ENCODE peak calls at places on chromosomes 6 and 20, in six cellular contexts. S is KG1; U is cardiac muscle cell; X is stimulated activated CD4-positive, alpha-beta T cell treated with anti-CD3 and anti-CD28 coated beads, Interleukin-2, amount 100 ng/mL, for 48 hours; I is vagina; L is cerebellum. Z is an unnamed sample.

GRCh38 chr20:25541676-25542075 is 43.7 kb downstream of the NINL start:
- DNase-seq in S (no peak), U (no peak), X (no peak), I (no peak), L (no peak), Z (no peak)

GRCh38 chr6:13423292-13423691 is 64.1 kb downstream of the GFOD1 start:
- DNase-seq in S (no peak), U (no peak), X (no peak), I (no peak), L (no peak), Z (no peak)

GRCh38 chr6:113695506-113695905 is 161.6 kb upstream of the MARCKS start:
- DNase-seq in S (no peak), U (no peak), X (no peak), I (no peak), L (no peak), Z (peak; percentile 92)

GRCh38 chr20:14712302-14712739 is 374.9 kb upstream of the FLRT3 start:
- DNase-seq in S (no peak), U (peak; percentile 49), X (no peak), I (no peak), L (no peak), Z (no peak)

GRCh38 chr6:5892669-5893068 is 114.1 kb downstream of the NRN1 start:
- DNase-seq in S (no peak), U (no peak), X (no peak), I (no peak), L (no peak), Z (no peak)

GRCh38 chr20:25676164-25676809 is 20.4 kb downstream of the ZNF337 start:
- DNase-seq in S (no peak), U (no peak), X (no peak), I (no peak), L (no peak), Z (peak; percentile 42)

GRCh38 chr6:156423829-156424228 is 353.3 kb upstream of the ARID1B start:
- DNase-seq in S (peak; percentile 13), U (no peak), X (no peak), I (no peak), L (no peak), Z (no peak)

GRCh38 chr6:130309028-130309427 is 56.8 kb upstream of the TMEM200A start:
- DNase-seq in S (no peak), U (no peak), X (no peak), I (no peak), L (no peak), Z (no peak)

GRCh38 chr6:83574783-83575182 is 62.4 kb downstream of the PRSS35 start:
- DNase-seq in S (no peak), U (no peak), X (no peak), I (no peak), L (peak; percentile 2), Z (no peak)

GRCh38 chr6:64280569-64280968 is 645.0 kb downstream of the PHF3 start:
- DNase-seq in S (no peak), U (peak; percentile 53), X (no peak), I (no peak), L (no peak), Z (no peak)

GRCh38 chr20:44542902-44543301 is 21.0 kb upstream of the SERINC3 start:
- DNase-seq in S (no peak), U (no peak), X (no peak), I (no peak), L (no peak), Z (no peak)

GRCh38 chr20:3168079-3168828 is 5.1 kb downstream of the LZTS3 start:
- DNase-seq in S (no peak), U (peak; percentile 64), X (no peak), I (no peak), L (no peak), Z (no peak)

GRCh38 chr6:90044833-90045337 is 150.6 kb downstream of the GJA10 start:
- DNase-seq in S (no peak), U (no peak), X (no peak), I (no peak), L (no peak), Z (peak; percentile 35)

GRCh38 chr6:129863664-129864063 is 2.5 kb upstream of the TMEM244 start:
- DNase-seq in S (no peak), U (no peak), X (no peak), I (no peak), L (no peak), Z (no peak)

GRCh38 chr20:20463933-20464374 is 96.0 kb downstream of the INSM1 start:
- DNase-seq in S (no peak), U (no peak), X (no peak), I (no peak), L (no peak), Z (no peak)

GRCh38 chr6:84798257-84798656 is 33.9 kb upstream of the TBX18 start:
- DNase-seq in S (no peak), U (no peak), X (no peak), I (no peak), L (no peak), Z (no peak)

GRCh38 chr6:53113742-53114141 is 34.9 kb downstream of the GCM1 start:
- DNase-seq in S (no peak), U (no peak), X (no peak), I (no peak), L (no peak), Z (no peak)

GRCh38 chr6:14517536-14518105 is 400.0 kb downstream of the CD83 start:
- DNase-seq in S (no peak), U (no peak), X (no peak), I (no peak), L (no peak), Z (no peak)

GRCh38 chr6:43981363-43981990 is 145.8 kb downstream of the MRPL14 start:
- DNase-seq in S (no peak), U (no peak), X (no peak), I (no peak), L (no peak), Z (no peak)